ENCODE peak calls at places on chromosomes 4 and X, in ten cellular contexts. M, B, K, J, A, X, E, D, H and O are unnamed samples. For H3K4me1, the result is how much of the 10 kb centered on the place peaks cover.

GRCh38 chrX:76893930-76894329 is 466.4 kb downstream of the MAGEE1 start:
- DNase-seq in M (no peak), B (no peak), K (peak), J (no peak), A (no peak), X (peak), E (no peak), D (no peak), H (peak), O (no peak)

GRCh38 chr4:37463033-37463432 is 218.5 kb downstream of the NWD2 start:
- DNase-seq in M (no peak), B (no peak), K (no peak), J (no peak), A (no peak), X (no peak), E (no peak), D (no peak), H (no peak), O (no peak)

GRCh38 chr4:91147067-91147466 is 1019.9 kb downstream of the CCSER1 start:
- DNase-seq in M (no peak), B (no peak), K (no peak), J (no peak), A (no peak), X (no peak), E (no peak), D (no peak), H (no peak), O (no peak)

GRCh38 chr4:961651-962230 is 11.6 kb downstream of the DGKQ start:
- DNase-seq in M (peak), B (peak), K (no peak), J (no peak), A (no peak), X (no peak), E (no peak), D (no peak), H (no peak), O (no peak)

GRCh38 chr4:126678608-126679007 is 954.1 kb upstream of the INTU start:
- DNase-seq in M (no peak), B (no peak), K (no peak), J (no peak), A (no peak), X (no peak), E (no peak), D (no peak), H (no peak), O (no peak)

GRCh38 chrX:53251307-53251706 is 26.3 kb upstream of the KDM5C start:
- DNase-seq in M (no peak), B (no peak), K (no peak), J (no peak), A (no peak), X (no peak), E (no peak), D (no peak), H (no peak), O (no peak)

GRCh38 chrX:101550825-101551767 is 749 bp downstream of the ARMCX1 start:
- DNase-seq in M (peak), B (no peak), K (no peak), J (peak), A (peak), X (peak), E (peak), D (peak), H (peak), O (no peak)

GRCh38 chr4:181959121-181959520 is 284.1 kb upstream of the TENM3 start:
- DNase-seq in M (no peak), B (no peak), K (no peak), J (no peak), A (no peak), X (peak), E (no peak), D (no peak), H (no peak), O (no peak)

GRCh38 chrX:128518508-128518907 is 466.3 kb upstream of the ACTRT1 start:
- DNase-seq in M (no peak), B (no peak), K (peak), J (no peak), A (no peak), X (peak), E (no peak), D (no peak), H (peak), O (no peak)

GRCh38 chr4:120630432-120630831 is 292.1 kb downstream of the PRDM5 start:
- DNase-seq in M (no peak), B (no peak), K (no peak), J (no peak), A (no peak), X (peak), E (no peak), D (no peak), H (no peak), O (no peak)

GRCh38 chrX:135625995-135626394 is 87.4 kb upstream of the CT45A1 start:
- DNase-seq in M (no peak), B (no peak), K (no peak), J (no peak), A (no peak), X (peak), E (no peak), D (no peak), H (peak), O (no peak)

GRCh38 chr4:16269742-16270522 is 43.7 kb upstream of the TAPT1 start:
- DNase-seq in M (no peak), B (no peak), K (no peak), J (no peak), A (no peak), X (peak), E (no peak), D (peak), H (no peak), O (no peak)

GRCh38 chr4:78779280-78779679 is 3.1 kb downstream of the BMP2K start:
- DNase-seq in M (no peak), B (no peak), K (no peak), J (no peak), A (no peak), X (peak), E (no peak), D (no peak), H (no peak), O (no peak)

GRCh38 chr4:78780093-78780492 is 3.9 kb downstream of the BMP2K start:
- DNase-seq in M (no peak), B (no peak), K (no peak), J (no peak), A (no peak), X (no peak), E (no peak), D (no peak), H (no peak), O (no peak)

GRCh38 chr4:78778530-78778929 is 2.4 kb downstream of the BMP2K start:
- DNase-seq in M (no peak), B (no peak), K (no peak), J (no peak), A (no peak), X (no peak), E (no peak), D (no peak), H (no peak), O (no peak)

GRCh38 chr4:78781925-78782324 is 5.8 kb downstream of the BMP2K start:
- DNase-seq in M (no peak), B (no peak), K (no peak), J (no peak), A (no peak), X (no peak), E (no peak), D (no peak), H (no peak), O (no peak)

GRCh38 chr4:78781086-78781630 is 5.0 kb downstream of the BMP2K start:
- DNase-seq in M (no peak), B (no peak), K (no peak), J (no peak), A (no peak), X (peak), E (no peak), D (no peak), H (no peak), O (no peak)
- H3K4me1 ChIP-seq in M (under half), B (under half), K (under half), J (under half), A (under half), X (half or more), E (under half), D (half or more), H (under half), O (under half)

DNA sequence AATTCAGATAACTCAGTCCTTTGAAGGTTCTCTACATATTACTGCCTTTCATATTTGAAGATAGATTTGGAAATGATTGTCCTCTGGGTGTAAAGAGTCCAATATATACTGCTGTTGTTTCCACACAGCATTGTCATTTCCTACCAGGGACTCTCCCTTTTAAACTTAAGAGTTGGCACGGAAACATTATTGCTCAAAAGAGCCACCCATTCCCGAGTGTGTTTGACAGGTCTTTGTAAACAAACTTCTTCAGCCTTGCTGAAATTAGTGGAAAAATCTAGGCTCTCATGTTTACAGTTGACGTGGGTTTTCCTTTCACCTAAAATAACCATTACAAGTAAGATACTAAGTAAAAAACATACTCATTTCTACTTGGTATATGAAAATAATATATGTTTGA is 111.4 kb upstream of the LIMCH1 start:
- DNase-seq in M (no peak), B (no peak), K (no peak), J (no peak), A (no peak), X (no peak), E (no peak), D (no peak), H (peak), O (no peak)
- H3K4me1 ChIP-seq in M (under half), B (under half), K (under half), J (under half), A (under half), X (under half), E (under half), D (under half), H (under half), O (under half)

GRCh38 chr4:6885953-6886557 is 23.6 kb upstream of the TBC1D14 start:
- DNase-seq in M (no peak), B (peak), K (no peak), J (peak), A (peak), X (peak), E (peak), D (peak), H (peak), O (no peak)
- H3K4me1 ChIP-seq in M (under half), B (under half), K (under half), J (under half), A (under half), X (under half), E (under half), D (under half), H (under half), O (under half)

GRCh38 chr4:7333024-7333780 is 101.5 kb downstream of the PSAPL1 start:
- DNase-seq in M (no peak), B (no peak), K (no peak), J (peak), A (no peak), X (no peak), E (no peak), D (no peak), H (no peak), O (no peak)

GRCh38 chr4:7330031-7330596 is 104.6 kb downstream of the PSAPL1 start:
- DNase-seq in M (no peak), B (no peak), K (no peak), J (peak), A (no peak), X (no peak), E (no peak), D (no peak), H (no peak), O (no peak)

GRCh38 chr4:7332216-7333023 is 102.3 kb downstream of the PSAPL1 start:
- DNase-seq in M (no peak), B (peak), K (no peak), J (peak), A (peak), X (peak), E (peak), D (peak), H (no peak), O (no peak)

GRCh38 chr4:7330811-7331681 is 103.7 kb downstream of the PSAPL1 start:
- DNase-seq in M (no peak), B (no peak), K (no peak), J (peak), A (no peak), X (no peak), E (no peak), D (no peak), H (no peak), O (no peak)

GRCh38 chr4:7331682-7332000 is 103.1 kb downstream of the PSAPL1 start:
- DNase-seq in M (no peak), B (no peak), K (no peak), J (no peak), A (no peak), X (no peak), E (no peak), D (no peak), H (no peak), O (no peak)
- H3K4me1 ChIP-seq in M (under half), B (under half), K (under half), J (under half), A (under half), X (under half), E (under half), D (under half), H (under half), O (under half)

GRCh38 chrX:134019567-134020206 is 34.3 kb upstream of the GPC3 start:
- DNase-seq in M (no peak), B (no peak), K (no peak), J (no peak), A (no peak), X (no peak), E (no peak), D (no peak), H (no peak), O (no peak)
- H3K4me1 ChIP-seq in M (under half), B (under half), K (under half), J (under half), A (under half), X (under half), E (under half), D (under half), H (under half), O (under half)

DNA sequence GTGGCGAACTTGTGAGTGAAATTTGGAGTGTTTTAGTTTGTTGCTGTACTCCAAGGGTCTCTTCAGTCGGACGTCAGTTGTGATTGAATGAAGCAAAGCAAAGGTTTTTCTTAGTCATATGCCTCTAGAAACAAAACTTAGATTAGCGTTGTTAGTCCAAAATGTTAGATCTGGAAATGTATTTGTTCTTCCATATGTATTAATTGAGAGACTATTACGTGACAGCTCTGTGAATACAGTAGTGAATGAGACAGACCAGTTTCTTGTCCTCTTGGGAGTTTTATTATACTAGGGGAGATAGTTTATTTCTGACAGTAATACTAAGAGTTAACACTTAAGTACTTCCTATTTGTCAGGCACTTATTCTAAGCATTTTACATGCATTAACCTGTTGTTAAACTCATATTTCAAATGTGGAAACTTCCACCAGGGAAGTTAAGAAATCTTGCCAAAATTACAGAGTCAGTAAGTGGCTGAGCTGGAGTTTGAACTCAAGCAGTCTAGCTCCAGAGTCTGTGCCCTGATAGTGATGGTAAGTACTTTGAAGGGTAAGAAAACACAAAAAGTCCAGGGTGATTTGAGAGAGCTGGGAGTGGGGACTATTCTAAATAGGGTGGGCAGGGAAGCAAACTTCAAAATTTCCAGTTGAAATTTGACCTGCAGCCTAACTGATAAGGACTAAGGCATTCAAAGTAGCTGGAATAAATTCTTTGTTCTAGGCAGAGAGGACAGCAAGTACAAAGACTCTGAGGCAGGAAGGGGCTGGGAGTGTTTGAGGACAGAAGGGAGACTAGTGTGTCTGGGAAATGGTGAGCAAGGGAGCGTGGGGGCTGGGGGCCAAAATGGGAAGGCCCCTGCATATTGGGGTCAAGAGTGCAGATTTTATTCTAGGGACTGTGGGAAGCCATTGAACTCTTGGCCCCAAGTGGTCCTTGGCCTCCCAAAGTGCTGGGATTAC is 17.0 kb downstream of the ADD1 start:
- DNase-seq in M (no peak), B (no peak), K (no peak), J (no peak), A (no peak), X (no peak), E (peak), D (no peak), H (peak), O (no peak)
- H3K4me1 ChIP-seq in M (half or more), B (under half), K (under half), J (under half), A (under half), X (under half), E (under half), D (half or more), H (half or more), O (under half)